ENCODE peak calls at places on chromosomes 2 and 18, in seven cellular contexts. V is ureter; C is head of caudate nucleus; W is iris pigment epithelial cell; Z is C1 segment of cervical spinal cord; P is NCI-H748 treated with DMSO at 0.1 percent for 48 hours; D is activated CD4-positive, CD25-positive, alpha-beta regulatory T cell. J is an unnamed sample.
A peak's percentile ranks its signal among the peaks of the same experiment; 100 is the strongest.

GRCh38 chr2:46366675-46367067 is 69.5 kb downstream of the EPAS1 start:
- DNase-seq in Z (no peak), W (no peak), V (no peak), C (no peak), P (no peak), D (no peak), J (no peak)

GRCh38 chr2:58240938-58241755 is at the start of gene FANCL:
- DNase-seq in Z (peak; percentile 93), V (peak; percentile 88), W (peak; percentile 70), C (peak; percentile 93), P (peak; percentile 72), D (peak; percentile 20), J (peak; percentile 87)

GRCh38 chr2:225766431-225766830 is 366.9 kb downstream of the NYAP2 start:
- DNase-seq in V (no peak), D (no peak), C (no peak), W (peak; percentile 55), Z (no peak), P (no peak), J (no peak)

GRCh38 chr2:71746946-71747501 is 293.7 kb downstream of the DYSF start:
- DNase-seq in V (no peak), C (no peak), Z (no peak), P (no peak), W (no peak), D (no peak), J (no peak)

GRCh38 chr2:3639015-3639630 is 18.9 kb upstream of the ALLC start:
- DNase-seq in Z (no peak), W (no peak), D (no peak), P (no peak), V (peak; percentile 27), C (no peak), J (no peak)

GRCh38 chr2:60227014-60227413 is 326.4 kb downstream of the BCL11A start:
- DNase-seq in D (no peak), W (no peak), P (no peak), V (no peak), C (no peak), Z (no peak), J (no peak)

GRCh38 chr2:101152195-101153076 is 1.3 kb upstream of the TBC1D8 start:
- DNase-seq in W (peak; percentile 53), D (no peak), V (no peak), P (peak; percentile 30), C (peak; percentile 60), Z (peak; percentile 29), J (peak; percentile 57)

GRCh38 chr2:141968377-141968920 is 162.4 kb downstream of the LRP1B start:
- DNase-seq in P (no peak), V (no peak), C (no peak), W (peak; percentile 16), D (no peak), Z (no peak), J (no peak)

GRCh38 chr2:47867205-47867604 is 39.1 kb downstream of the FBXO11 start:
- DNase-seq in P (no peak), W (peak; percentile 84), V (no peak), D (no peak), C (no peak), Z (no peak), J (no peak)

GRCh38 chr2:134460583-134460998 is 206.7 kb downstream of the MGAT5 start:
- DNase-seq in V (peak; percentile 69), P (no peak), D (no peak), Z (no peak), W (peak; percentile 65), C (peak; percentile 74), J (peak; percentile 69)

GRCh38 chr2:69514836-69515235 is 77.6 kb upstream of the NFU1 start:
- DNase-seq in W (no peak), P (no peak), C (no peak), D (no peak), V (no peak), Z (no peak), J (no peak)

GRCh38 chr2:113858764-113859163 is 31.1 kb upstream of the ACTR3 start:
- DNase-seq in P (no peak), V (no peak), W (peak; percentile 90), C (no peak), Z (no peak), D (no peak), J (no peak)

GRCh38 chr18:60549338-60549960 is 176.9 kb upstream of the MC4R start:
- DNase-seq in C (no peak), P (peak; percentile 67), Z (peak; percentile 4), D (no peak), W (peak; percentile 79), V (peak; percentile 44), J (peak; percentile 86)

GRCh38 chr2:57453929-57454328 is 592.7 kb upstream of the VRK2 start:
- DNase-seq in V (no peak), D (no peak), Z (no peak), P (no peak), W (no peak), C (no peak), J (no peak)

J was measured in NCI-H1092 treated with DMSO at 0.1 percent for 48 hours.